ENCODE peak calls at places on chromosomes 5 and 9, in eight cellular contexts. K, D, G, X, W, V, A and J are unnamed samples.

GRCh38 chr5:148574167-148574566 is 80.2 kb downstream of the HTR4 start:
- DNase-seq in X (no peak), G (no peak), V (no peak), K (no peak), D (no peak), A (no peak), W (no peak), J (no peak)

GRCh38 chr5:78985407-78986223 is 505 bp upstream of the ARSB start:
- DNase-seq in V (no peak), G (peak; percentile 49), X (peak; percentile 50), K (peak; percentile 69), A (peak; percentile 49), D (peak; percentile 68), W (peak; percentile 58), J (no peak)

GRCh38 chr5:136620016-136620419 is 254.7 kb upstream of the TRPC7 start:
- DNase-seq in K (no peak), W (no peak), A (no peak), G (no peak), V (no peak), D (no peak), X (no peak), J (no peak)

GRCh38 chr9:18490591-18491370 is 16.8 kb downstream of the ADAMTSL1 start:
- DNase-seq in K (no peak), D (no peak), G (no peak), X (no peak), W (peak; percentile 89), A (no peak), V (peak; percentile 32), J (peak; percentile 59)

GRCh38 chr9:124684140-124684539 is 87.0 kb downstream of the NR6A1 start:
- DNase-seq in V (no peak), D (no peak), X (no peak), K (no peak), W (no peak), A (no peak), G (no peak), J (no peak)

GRCh38 chr9:110047955-110048472 is 159.9 kb downstream of the C9orf152 start:
- DNase-seq in X (no peak), G (no peak), V (no peak), K (peak; percentile 60), D (no peak), W (no peak), A (peak; percentile 53), J (no peak)

GRCh38 chr5:149747141-149747832 is 17.2 kb downstream of the PPARGC1B start:
- DNase-seq in D (peak; percentile 64), X (peak; percentile 24), V (peak; percentile 94), A (peak; percentile 90), K (no peak), W (no peak), G (peak; percentile 90), J (no peak)

GRCh38 chr5:56669534-56670483 is 145.5 kb upstream of the MAP3K1 start:
- DNase-seq in A (peak; percentile 66), D (peak; percentile 74), G (peak; percentile 83), X (peak; percentile 84), W (no peak), K (peak; percentile 27), V (peak; percentile 71), J (no peak)

DNA sequence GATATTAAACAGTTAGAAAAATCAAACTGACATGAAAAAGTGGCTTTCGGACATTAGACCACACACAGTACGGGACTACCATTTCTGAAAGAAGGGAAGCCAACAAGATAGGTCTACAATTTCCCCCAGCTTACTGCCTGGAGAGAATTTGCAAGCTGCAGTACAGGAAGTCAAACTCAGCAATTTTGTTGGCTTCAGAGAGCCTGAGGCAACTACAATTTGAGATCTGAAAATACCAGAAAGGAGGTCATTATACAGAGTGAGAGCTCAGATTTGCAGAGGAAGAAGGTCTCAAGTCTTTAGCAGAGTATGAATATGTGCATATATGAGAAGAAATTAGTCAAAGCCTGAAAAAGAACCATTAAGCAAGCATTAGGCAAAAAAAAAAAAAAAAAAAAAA is 83.0 kb downstream of the OXCT1 start:
- DNase-seq in V (no peak), X (no peak), W (peak; percentile 55), G (no peak), K (no peak), A (no peak), D (no peak), J (no peak)
- H3K4me1 ChIP-seq in V (peaks cover 36% of the 10 kb centered on the region), X (no peaks in the 10 kb centered on the region), W (peaks cover 15% of the 10 kb centered on the region), G (peaks cover 13% of the 10 kb centered on the region), K (no peaks in the 10 kb centered on the region), A (no peaks in the 10 kb centered on the region), D (peaks cover 33% of the 10 kb centered on the region), J (no peaks in the 10 kb centered on the region)

GRCh38 chr5:88519066-88519465 is 250.4 kb upstream of the TMEM161B start:
- DNase-seq in A (no peak), X (no peak), W (no peak), D (no peak), G (no peak), K (no peak), V (no peak), J (no peak)

DNA sequence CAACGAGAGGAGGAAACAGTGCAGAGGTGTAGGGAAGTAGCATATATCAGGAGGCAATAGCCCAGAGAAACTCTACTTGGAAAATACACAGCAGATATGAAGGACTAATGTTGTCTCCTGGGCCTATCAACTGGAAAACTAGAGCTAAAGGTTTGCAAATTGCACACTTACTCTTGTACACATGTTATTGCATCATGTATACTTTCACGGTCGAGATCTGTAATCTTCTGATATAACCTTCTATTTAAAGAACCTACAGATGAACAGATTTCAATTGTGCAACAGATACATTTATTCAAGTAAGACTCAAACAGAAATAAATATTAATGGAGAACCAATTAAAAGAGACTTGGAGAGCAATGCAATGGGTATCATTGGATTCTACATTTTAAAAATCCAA is 256.3 kb upstream of the TMEM161B start:
- DNase-seq in X (no peak), A (no peak), W (no peak), K (no peak), D (no peak), V (no peak), G (no peak), J (no peak)
- H3K4me1 ChIP-seq in X (no peaks in the 10 kb centered on the region), A (no peaks in the 10 kb centered on the region), W (no peaks in the 10 kb centered on the region), K (no peaks in the 10 kb centered on the region), D (no peaks in the 10 kb centered on the region), V (no peaks in the 10 kb centered on the region), G (no peaks in the 10 kb centered on the region), J (no peaks in the 10 kb centered on the region)

DNA sequence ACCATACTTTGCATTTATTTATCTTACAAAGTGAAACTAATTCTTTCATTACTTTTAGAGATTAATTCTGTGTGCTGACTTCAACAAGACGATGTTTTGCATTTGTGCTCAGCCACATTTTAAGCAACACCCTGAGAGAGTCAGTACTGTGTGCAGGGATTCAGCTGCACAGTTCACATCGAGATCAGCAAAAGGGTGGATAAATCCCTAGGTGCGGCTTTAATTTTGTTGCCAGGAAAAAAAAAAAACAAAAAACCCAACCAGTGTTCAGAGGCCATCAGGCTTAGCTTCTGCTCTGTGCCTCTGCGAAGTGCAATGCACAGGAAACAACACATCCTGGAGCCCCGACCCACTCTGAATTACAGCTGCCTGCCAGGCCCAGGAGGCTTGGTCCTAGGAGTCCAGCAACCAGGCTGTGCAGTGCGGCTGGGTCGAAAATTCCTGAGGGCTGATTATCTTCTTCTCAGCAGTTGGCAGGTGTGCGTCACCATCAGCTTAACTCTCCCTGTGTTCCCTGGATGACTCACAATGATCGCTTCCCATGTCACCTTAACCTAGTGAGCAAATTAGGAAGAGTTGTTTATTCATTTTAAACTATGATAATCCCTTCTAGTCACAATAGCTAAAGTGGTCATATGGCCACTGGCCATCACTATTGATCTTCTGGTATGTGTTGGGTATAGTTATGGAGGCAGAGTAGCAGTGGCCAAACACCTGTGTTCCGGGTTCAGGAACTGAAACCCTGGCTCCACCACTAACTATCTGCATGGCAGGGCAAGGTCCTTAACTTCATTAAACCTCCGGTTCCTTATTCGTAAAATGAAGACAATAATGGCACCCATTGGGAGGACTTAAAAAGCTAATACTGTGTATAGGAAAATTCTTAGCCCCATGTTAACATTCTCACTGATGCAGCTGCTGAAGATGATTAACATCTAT is 31.2 kb upstream of the NDUFB6 start:
- DNase-seq in G (no peak), A (no peak), K (no peak), V (no peak), W (no peak), D (no peak), X (no peak), J (no peak)
- H3K4me1 ChIP-seq in G (no peaks in the 10 kb centered on the region), A (no peaks in the 10 kb centered on the region), K (no peaks in the 10 kb centered on the region), V (no peaks in the 10 kb centered on the region), W (no peaks in the 10 kb centered on the region), D (no peaks in the 10 kb centered on the region), X (no peaks in the 10 kb centered on the region), J (peaks cover 3% of the 10 kb centered on the region)

GRCh38 chr5:65203746-65204145 is 278.0 kb downstream of the ADAMTS6 start:
- DNase-seq in V (no peak), X (no peak), G (no peak), D (no peak), W (peak; percentile 86), A (no peak), K (no peak), J (no peak)
- H3K4me1 ChIP-seq in V (no peaks in the 10 kb centered on the region), X (no peaks in the 10 kb centered on the region), G (no peaks in the 10 kb centered on the region), D (no peaks in the 10 kb centered on the region), W (peaks cover 30% of the 10 kb centered on the region), A (no peaks in the 10 kb centered on the region), K (no peaks in the 10 kb centered on the region), J (no peaks in the 10 kb centered on the region)

GRCh38 chr5:179796877-179797608 is 3.3 kb downstream of the LTC4S start:
- DNase-seq in K (no peak), A (no peak), D (peak; percentile 64), G (no peak), W (no peak), V (no peak), X (peak; percentile 18), J (no peak)
- H3K4me1 ChIP-seq in K (no peaks in the 10 kb centered on the region), A (peaks cover 54% of the 10 kb centered on the region), D (peaks cover 46% of the 10 kb centered on the region), G (peaks cover 67% of the 10 kb centered on the region), W (peaks cover 14% of the 10 kb centered on the region), V (peaks cover 6% of the 10 kb centered on the region), X (peaks cover 53% of the 10 kb centered on the region), J (peaks cover 10% of the 10 kb centered on the region)

GRCh38 chr9:89555016-89555415 is 49.8 kb upstream of the GADD45G start:
- DNase-seq in W (no peak), X (no peak), G (no peak), D (no peak), K (no peak), A (no peak), V (no peak), J (no peak)

GRCh38 chr9:89555426-89556375 is 49.1 kb upstream of the GADD45G start:
- DNase-seq in D (no peak), G (no peak), K (no peak), A (no peak), W (no peak), V (no peak), X (no peak), J (no peak)

GRCh38 chr9:89562186-89562814 is 42.5 kb upstream of the GADD45G start:
- DNase-seq in X (no peak), V (no peak), D (no peak), K (no peak), G (no peak), W (no peak), A (no peak), J (no peak)

GRCh38 chr9:89558500-89558899 is 46.3 kb upstream of the GADD45G start:
- DNase-seq in G (no peak), K (no peak), X (no peak), D (no peak), V (no peak), W (no peak), A (no peak), J (no peak)

DNA sequence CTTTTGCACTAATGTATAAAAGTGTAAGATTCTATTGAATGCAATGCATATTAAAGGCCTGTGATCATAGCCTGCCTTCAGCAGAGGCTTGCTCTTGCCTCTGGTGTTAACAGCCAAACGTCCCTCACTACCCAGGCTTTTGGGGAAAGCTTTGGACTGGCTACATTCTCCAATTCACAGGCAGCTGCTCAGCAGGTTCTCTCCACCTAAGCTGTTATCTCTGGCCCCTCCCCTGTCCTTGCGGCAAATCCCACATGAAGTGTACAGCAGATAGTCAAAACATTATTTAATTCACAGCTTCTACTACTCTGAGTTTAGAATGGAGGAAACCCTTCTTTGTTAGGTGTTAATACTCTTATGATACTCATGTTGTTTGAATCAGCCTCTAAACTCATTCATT is 45.9 kb upstream of the GADD45G start:
- DNase-seq in X (no peak), K (no peak), V (no peak), D (no peak), A (no peak), G (no peak), W (no peak), J (no peak)
- H3K4me1 ChIP-seq in X (peaks cover 26% of the 10 kb centered on the region), K (no peaks in the 10 kb centered on the region), V (peaks cover 37% of the 10 kb centered on the region), D (no peaks in the 10 kb centered on the region), A (peaks cover 17% of the 10 kb centered on the region), G (peaks cover 23% of the 10 kb centered on the region), W (peaks cover 8% of the 10 kb centered on the region), J (no peaks in the 10 kb centered on the region)